ENCODE peak calls at places on chromosome 20, in four cellular contexts. Z, V, X and M are unnamed samples.

GRCh38 chr20:39800548-39800947 is 838.4 kb downstream of the DHX35 start:
- DNase-seq in V (no peak), X (no peak), Z (peak), M (peak)

GRCh38 chr20:23270427-23270911 is 80.1 kb upstream of the NXT1 start:
- DNase-seq in Z (peak), X (no peak), V (peak), M (peak)

GRCh38 chr20:48723308-48724264 is 104.2 kb downstream of the PREX1 start:
- DNase-seq in Z (no peak), X (no peak), V (no peak), M (no peak)

GRCh38 chr20:14919473-14920157 is 582.2 kb upstream of the FLRT3 start:
- DNase-seq in X (no peak), Z (no peak), V (no peak), M (no peak)

GRCh38 chr20:47607208-47607613 is 105.5 kb downstream of the NCOA3 start:
- DNase-seq in V (no peak), X (no peak), Z (no peak), M (no peak)

GRCh38 chr20:51372176-51372803 is 170.2 kb downstream of the NFATC2 start:
- DNase-seq in Z (no peak), X (peak), V (no peak), M (peak)

GRCh38 chr20:32743237-32744112 is at the start of gene COMMD7:
- DNase-seq in Z (no peak), V (no peak), X (peak), M (peak)

GRCh38 chr20:50003253-50003656 is 20.5 kb downstream of the SNAI1 start:
- DNase-seq in V (no peak), X (no peak), Z (peak), M (no peak)

GRCh38 chr20:51382986-51383821 is 159.3 kb downstream of the NFATC2 start:
- DNase-seq in Z (no peak), V (no peak), X (no peak), M (no peak)

GRCh38 chr20:17688965-17689364 is 6.9 kb upstream of the RRBP1 start:
- DNase-seq in X (no peak), V (no peak), Z (no peak), M (no peak)

GRCh38 chr20:33299111-33299603 is 16.1 kb downstream of the BPIFB1 start:
- DNase-seq in Z (no peak), V (no peak), X (peak), M (peak)

GRCh38 chr20:1813101-1813529 is 82.1 kb upstream of the SIRPA start:
- DNase-seq in V (peak), Z (peak), X (no peak), M (peak)

GRCh38 chr20:36880741-36881250 is 4.9 kb downstream of the TLDC2 start:
- DNase-seq in Z (no peak), X (no peak), V (no peak), M (no peak)

GRCh38 chr20:10719740-10720380 is 46.1 kb upstream of the JAG1 start:
- DNase-seq in X (no peak), V (no peak), Z (no peak), M (no peak)

GRCh38 chr20:17662333-17663039 is 19.6 kb downstream of the RRBP1 start:
- DNase-seq in V (no peak), X (no peak), Z (no peak), M (peak)

GRCh38 chr20:35992713-35993335 is 24.4 kb downstream of the CNBD2 start:
- DNase-seq in Z (peak), X (no peak), V (no peak), M (peak)

GRCh38 chr20:50737352-50737751 is 6.0 kb downstream of the PARD6B start:
- DNase-seq in Z (no peak), V (no peak), X (no peak), M (no peak)

GRCh38 chr20:8534368-8534767 is 402.3 kb downstream of the PLCB1 start:
- DNase-seq in X (no peak), Z (no peak), V (no peak), M (no peak)

GRCh38 chr20:61560361-61560853 is 308.3 kb downstream of the CDH4 start:
- DNase-seq in X (no peak), Z (no peak), V (no peak), M (peak)

GRCh38 chr20:44051661-44052000 is 135.4 kb downstream of the JPH2 start:
- DNase-seq in Z (no peak), X (no peak), V (no peak), M (no peak)

GRCh38 chr20:37179671-37180524 is 550 bp upstream of the MROH8 start:
- DNase-seq in V (no peak), Z (peak), X (no peak), M (peak)

GRCh38 chr20:34680586-34680985 is 3.7 kb upstream of the PIGU start:
- DNase-seq in X (no peak), V (no peak), Z (no peak), M (no peak)

GRCh38 chr20:3716195-3716834 is 3.9 kb upstream of the SIGLEC1 start:
- DNase-seq in X (no peak), V (no peak), Z (no peak), M (peak)